ENCODE peak calls at places on chromosomes 12 and 14, in seven cellular contexts. J is CD8-positive, alpha-beta T cell; M is tibial nerve; S is PC-3; F is psoas muscle; W is cardiac muscle cell; N is left ventricle myocardium inferior. Y is an unnamed sample. For H3K36me3, the result is how much of the 10 kb centered on the place peaks cover.

GRCh38 chr12:81726634-81727033 is 32.5 kb downstream of the PPFIA2 start:
- DNase-seq in S (no peak), J (no peak), W (no peak), M (no peak), F (no peak), N (no peak), Y (no peak)

GRCh38 chr12:102399653-102400052 is 80.7 kb downstream of the IGF1 start:
- DNase-seq in W (no peak), F (no peak), S (no peak), J (no peak), M (no peak), N (no peak), Y (no peak)

GRCh38 chr12:1302471-1302870 is 291.9 kb downstream of the FBXL14 start:
- DNase-seq in W (no peak), N (no peak), M (no peak), F (no peak), S (peak), J (no peak), Y (no peak)

GRCh38 chr14:30443368-30444007 is 115.5 kb upstream of the G2E3 start:
- DNase-seq in F (no peak), N (no peak), S (peak), M (no peak), W (peak), J (no peak), Y (peak)

GRCh38 chr12:101021442-101021841 is 188.6 kb downstream of the SLC5A8 start:
- DNase-seq in N (no peak), F (no peak), J (no peak), M (no peak), S (peak), W (no peak), Y (no peak)

GRCh38 chr12:52029686-52030085 is 21.6 kb upstream of the NR4A1 start:
- DNase-seq in M (no peak), J (no peak), F (peak), N (no peak), W (peak), S (peak), Y (no peak)

GRCh38 chr14:23284654-23285529 is 1.0 kb downstream of the HOMEZ start:
- DNase-seq in S (no peak), N (no peak), J (no peak), F (no peak), W (peak), M (no peak), Y (no peak)

GRCh38 chr12:6058481-6059161 is 65.8 kb downstream of the VWF start:
- DNase-seq in S (no peak), M (no peak), J (no peak), W (no peak), N (no peak), F (no peak), Y (no peak)

GRCh38 chr14:52948836-52949235 is 2.0 kb downstream of the FERMT2 start:
- DNase-seq in M (no peak), N (no peak), W (no peak), S (peak), F (no peak), J (no peak), Y (no peak)

GRCh38 chr12:83039413-83039812 is 352.7 kb downstream of the TMTC2 start:
- DNase-seq in J (no peak), N (no peak), W (no peak), F (no peak), S (no peak), M (no peak), Y (no peak)

GRCh38 chr14:103537175-103537990 is 8.4 kb downstream of the TRMT61A start:
- DNase-seq in J (no peak), S (no peak), N (no peak), F (no peak), M (no peak), W (no peak), Y (no peak)

GRCh38 chr14:103540816-103541493 is 12.0 kb downstream of the TRMT61A start:
- DNase-seq in S (no peak), N (no peak), F (peak), J (no peak), W (no peak), M (no peak), Y (no peak)

GRCh38 chr14:103538291-103539055 is 9.5 kb downstream of the TRMT61A start:
- DNase-seq in J (no peak), N (no peak), M (no peak), W (no peak), S (no peak), F (peak), Y (no peak)

GRCh38 chr14:103541494-103541943 is 12.5 kb downstream of the TRMT61A start:
- DNase-seq in W (no peak), S (no peak), J (no peak), F (peak), M (no peak), N (no peak), Y (no peak)

GRCh38 chr14:103539056-103539825 is 10.2 kb downstream of the TRMT61A start:
- DNase-seq in N (no peak), F (peak), S (peak), M (no peak), J (no peak), W (no peak), Y (no peak)
- H3K4me3 ChIP-seq in N (no peak), F (no peak), S (no peak), M (no peak), J (no peak), W (no peak), Y (no peak)

DNA sequence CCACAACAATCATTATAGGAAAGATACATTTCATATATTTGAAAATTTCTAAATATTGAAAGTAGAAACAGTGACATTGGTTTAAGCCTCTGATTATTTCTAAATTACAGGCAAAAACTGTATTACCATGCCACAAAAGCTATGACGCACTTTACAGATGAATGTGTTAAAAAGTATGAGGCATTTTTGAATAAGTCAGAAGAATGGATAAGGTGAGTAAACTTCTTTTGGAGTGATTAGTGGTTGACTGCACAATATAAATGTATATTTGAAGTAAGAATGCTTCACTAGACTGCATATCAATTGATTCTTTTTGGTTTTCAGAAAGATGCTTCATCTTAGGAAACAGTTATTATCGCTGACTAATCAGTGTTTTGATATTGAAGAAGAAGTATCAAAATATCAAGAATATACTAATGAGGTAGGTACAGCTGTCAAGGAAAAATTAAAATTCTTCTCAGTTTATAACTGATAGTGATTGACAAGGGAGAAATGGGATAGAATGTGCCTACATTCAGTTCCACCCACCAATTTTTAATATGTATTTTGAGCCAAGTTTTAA is 45.0 kb downstream of the TBK1 start:
- DNase-seq in F (no peak), W (no peak), J (no peak), N (no peak), M (no peak), S (no peak), Y (no peak)
- H3K36me3 ChIP-seq in F (under half), W (under half), J (under half), N (half or more), M (half or more), S (half or more), Y (under half)

GRCh38 chr12:115354476-115354890 is 670.5 kb upstream of the TBX3 start:
- DNase-seq in S (no peak), M (no peak), J (no peak), W (no peak), F (no peak), N (no peak), Y (no peak)

GRCh38 chr12:115355301-115355700 is 671.3 kb upstream of the TBX3 start:
- DNase-seq in F (no peak), W (no peak), J (no peak), S (peak), M (no peak), N (no peak), Y (no peak)

GRCh38 chr12:115353467-115353866 is 669.5 kb upstream of the TBX3 start:
- DNase-seq in W (no peak), M (no peak), J (no peak), F (no peak), S (no peak), N (no peak), Y (no peak)

GRCh38 chr12:115351513-115352077 is 667.6 kb upstream of the TBX3 start:
- DNase-seq in F (no peak), W (peak), S (no peak), J (no peak), M (no peak), N (no peak), Y (no peak)

DNA sequence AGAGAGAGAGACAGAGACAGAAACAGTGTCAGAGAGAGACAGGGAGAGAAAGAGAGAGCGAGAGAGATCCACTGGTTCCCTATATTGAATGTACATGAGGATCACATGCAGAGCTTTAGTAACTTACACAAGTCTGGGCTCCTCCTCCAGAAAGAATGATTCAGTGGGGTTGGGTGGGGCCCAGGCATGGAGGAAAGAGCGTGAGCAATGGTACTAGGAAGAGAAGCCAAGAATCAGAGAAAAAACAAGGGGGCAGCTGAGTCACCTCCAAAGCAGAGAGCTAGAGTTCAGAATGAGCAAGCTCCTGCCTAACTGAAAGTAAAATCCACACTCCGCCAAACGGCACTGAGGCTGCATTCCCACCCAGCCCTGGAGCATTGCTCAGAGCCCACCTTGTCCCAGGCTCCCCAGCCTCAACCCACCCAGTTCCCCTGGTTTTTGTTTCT is 670.1 kb upstream of the TBX3 start:
- DNase-seq in S (peak), J (no peak), W (peak), F (peak), N (no peak), M (peak), Y (no peak)
- H3K4me3 ChIP-seq in S (peak), J (no peak), W (no peak), F (no peak), N (peak), M (peak), Y (no peak)

GRCh38 chr12:132014915-132015280 is 65.2 kb downstream of the EP400 start:
- DNase-seq in F (no peak), J (no peak), S (no peak), N (no peak), M (no peak), W (no peak), Y (no peak)

GRCh38 chr12:132009336-132009859 is 59.7 kb downstream of the EP400 start:
- DNase-seq in M (no peak), J (no peak), F (no peak), W (no peak), S (no peak), N (no peak), Y (no peak)

GRCh38 chr12:132018193-132018916 is 68.6 kb downstream of the EP400 start:
- DNase-seq in W (no peak), J (no peak), F (no peak), S (no peak), N (no peak), M (no peak), Y (no peak)

GRCh38 chr12:132015686-132016430 is 66.1 kb downstream of the EP400 start:
- DNase-seq in S (no peak), M (no peak), J (no peak), W (no peak), N (no peak), F (no peak), Y (no peak)

GRCh38 chr12:132014092-132014914 is 64.6 kb downstream of the EP400 start:
- DNase-seq in N (no peak), F (no peak), S (no peak), W (no peak), J (no peak), M (no peak), Y (no peak)
- H3K36me3 ChIP-seq in N (half or more), F (under half), S (half or more), W (under half), J (half or more), M (half or more), Y (half or more)

DNA sequence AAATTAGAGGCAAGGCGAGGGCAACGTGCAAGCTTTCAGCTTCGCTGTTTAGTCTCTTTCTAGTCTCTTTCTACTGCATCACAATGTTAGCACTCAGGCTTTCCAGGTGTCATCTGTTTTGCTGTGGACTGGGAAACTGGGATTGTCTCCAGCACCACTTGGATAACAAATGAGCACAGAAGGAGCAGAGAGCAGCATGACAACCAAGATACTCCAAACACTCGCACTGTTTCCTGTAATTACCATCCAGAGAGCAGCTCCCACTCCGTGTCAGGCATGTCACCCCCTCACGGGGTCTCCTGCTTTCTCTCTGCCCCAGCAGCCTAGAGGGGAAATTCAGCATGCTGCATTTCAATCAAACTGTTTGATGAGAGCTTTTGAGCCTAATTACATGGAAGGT is 917.8 kb downstream of the DIO2 start:
- DNase-seq in M (no peak), W (no peak), N (no peak), S (no peak), F (no peak), J (no peak), Y (no peak)
- H3K4me3 ChIP-seq in M (no peak), W (no peak), N (no peak), S (no peak), F (no peak), J (no peak), Y (no peak)

DNA sequence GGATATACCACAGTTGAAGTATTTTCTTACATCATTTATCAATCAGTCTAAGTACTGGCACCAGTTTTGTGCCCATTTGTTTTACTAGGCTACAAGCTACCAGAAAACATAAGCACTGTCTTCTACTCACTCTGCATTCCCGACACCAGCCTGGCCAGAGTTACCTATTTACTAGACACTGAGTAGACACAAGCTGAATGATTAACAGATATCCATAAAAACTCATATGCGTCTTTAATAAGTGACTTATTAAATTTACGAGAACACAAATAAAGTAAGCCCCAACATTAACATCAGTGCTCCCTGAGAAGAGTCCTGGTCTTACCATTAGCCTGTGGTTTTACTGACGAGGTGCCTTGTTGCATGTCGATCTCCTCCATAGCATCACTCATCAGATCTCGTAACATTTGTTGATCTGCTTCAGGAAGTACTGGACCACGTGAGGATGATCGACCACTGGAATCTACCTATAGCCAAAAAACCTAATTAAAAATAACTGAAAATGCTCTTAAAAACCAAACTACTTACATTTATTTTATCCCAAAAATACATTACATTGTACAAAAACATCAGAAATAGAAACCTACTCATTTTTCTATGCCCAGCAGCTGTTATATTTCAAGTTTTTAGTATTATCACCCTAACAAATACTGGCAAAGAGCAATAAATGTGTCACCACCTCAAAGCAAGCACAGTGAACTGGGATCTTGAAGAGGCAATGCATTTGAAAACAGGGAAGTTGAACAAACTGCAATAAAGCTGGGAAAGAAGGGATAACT is 53.3 kb downstream of the BDKRB1 start:
- DNase-seq in J (no peak), M (no peak), S (no peak), F (no peak), W (no peak), N (no peak), Y (no peak)
- H3K36me3 ChIP-seq in J (under half), M (half or more), S (under half), F (under half), W (half or more), N (half or more), Y (half or more)

GRCh38 chr12:122834921-122835692 is at the start of gene HIP1R:
- DNase-seq in J (peak), S (peak), F (no peak), W (no peak), N (no peak), M (no peak), Y (peak)

GRCh38 chr12:122836027-122836921 is 1.0 kb downstream of the HIP1R start:
- DNase-seq in F (no peak), W (no peak), N (no peak), S (peak), M (no peak), J (peak), Y (no peak)

GRCh38 chr12:122834229-122834920 is 882 bp upstream of the HIP1R start:
- DNase-seq in M (no peak), S (peak), F (no peak), J (peak), W (peak), N (no peak), Y (no peak)

GRCh38 chr12:122837306-122838265 is 2.3 kb downstream of the HIP1R start:
- DNase-seq in M (no peak), J (no peak), W (no peak), F (no peak), S (peak), N (no peak), Y (no peak)

GRCh38 chr12:122835693-122836026 is 403 bp downstream of the HIP1R start:
- DNase-seq in F (no peak), S (peak), W (peak), M (no peak), J (peak), N (no peak), Y (no peak)
- H3K4me3 ChIP-seq in F (peak), S (peak), W (peak), M (peak), J (peak), N (peak), Y (no peak)

Y was measured in CD4-positive, CD25-positive, alpha-beta regulatory T cell.